ENCODE peak calls at places on chromosomes 11 and 22, in nine cellular contexts. T is fibroblast of lung, Y is A549, W is testis, Q is heart left ventricle, P is mammary epithelial cell, V is GM23248, B is K562, F is left ventricle myocardium inferior. R is an unnamed sample. For H3K4me1, the result is how much of the 10 kb centered on the place peaks cover.

GRCh38 chr11:705646-706438 is at the start of gene EPS8L2:
- DNase-seq in T (no peak), Y (no peak), W (no peak), Q (peak), P (peak), V (peak), B (peak), F (no peak), R (peak)

GRCh38 chr22:35883028-35883620 is 145.5 kb downstream of the RBFOX2 start:
- DNase-seq in T (peak), Y (no peak), W (no peak), Q (no peak), P (peak), V (peak), B (no peak), F (no peak), R (no peak)

GRCh38 chr11:41392591-41392990 is 66.9 kb downstream of the LRRC4C start:
- DNase-seq in T (peak), Y (no peak), W (no peak), Q (no peak), P (no peak), V (no peak), B (no peak), F (no peak), R (no peak)

GRCh38 chr11:102780491-102780918 is at the start of gene MMP10:
- DNase-seq in T (peak), Y (peak), W (no peak), Q (no peak), P (peak), V (peak), B (no peak), F (no peak), R (no peak)

GRCh38 chr11:6353367-6353987 is 33.2 kb upstream of the CAVIN3 start:
- DNase-seq in T (peak), Y (peak), W (peak), Q (no peak), P (peak), V (peak), B (peak), F (peak), R (peak)

GRCh38 chr22:42069801-42070516 is 653 bp downstream of the NAGA start:
- DNase-seq in T (no peak), Y (no peak), W (peak), Q (no peak), P (no peak), V (no peak), B (no peak), F (no peak), R (no peak)

GRCh38 chr11:24748261-24748660 is 251.4 kb downstream of the LUZP2 start:
- DNase-seq in T (no peak), Y (no peak), W (no peak), Q (no peak), P (no peak), V (no peak), B (no peak), F (no peak), R (no peak)

GRCh38 chr11:9787981-9788521 is 124.2 kb downstream of the SWAP70 start:
- DNase-seq in T (peak), Y (no peak), W (no peak), Q (peak), P (peak), V (peak), B (no peak), F (peak), R (no peak)

GRCh38 chr22:21867528-21868266 is at the start of gene MAPK1:
- DNase-seq in T (peak), Y (peak), W (peak), Q (peak), P (peak), V (peak), B (peak), F (peak), R (peak)

GRCh38 chr11:62148271-62148980 is 24.6 kb downstream of the INCENP start:
- DNase-seq in T (no peak), Y (no peak), W (peak), Q (no peak), P (no peak), V (no peak), B (no peak), F (no peak), R (peak)

GRCh38 chr11:61011239-61011870 is 39.9 kb downstream of the CD6 start:
- DNase-seq in T (no peak), Y (no peak), W (no peak), Q (no peak), P (no peak), V (no peak), B (no peak), F (no peak), R (no peak)

GRCh38 chr11:21364866-21365624 is 695.7 kb downstream of the NELL1 start:
- DNase-seq in T (no peak), Y (no peak), W (no peak), Q (no peak), P (no peak), V (no peak), B (no peak), F (no peak), R (no peak)

GRCh38 chr22:41500303-41500702 is 31.4 kb downstream of the ACO2 start:
- DNase-seq in T (no peak), Y (no peak), W (no peak), Q (no peak), P (no peak), V (no peak), B (no peak), F (no peak), R (no peak)

GRCh38 chr22:49290286-49290685 is 537.4 kb downstream of the BRD1 start:
- DNase-seq in T (no peak), Y (no peak), W (peak), Q (peak), P (no peak), V (no peak), B (no peak), F (no peak), R (no peak)

GRCh38 chr11:121437686-121438078 is 14.4 kb upstream of the SORL1 start:
- DNase-seq in T (no peak), Y (no peak), W (no peak), Q (no peak), P (no peak), V (no peak), B (no peak), F (no peak), R (no peak)

GRCh38 chr11:1421291-1421690 is 31.6 kb downstream of the BRSK2 start:
- DNase-seq in T (no peak), Y (no peak), W (no peak), Q (no peak), P (no peak), V (no peak), B (no peak), F (no peak), R (no peak)

GRCh38 chr22:50329236-50329635 is 2.4 kb upstream of the DENND6B start:
- DNase-seq in T (peak), Y (no peak), W (no peak), Q (no peak), P (peak), V (peak), B (no peak), F (no peak), R (no peak)

GRCh38 chr11:64619196-64619595 is 28.2 kb downstream of the SLC22A12 start:
- DNase-seq in T (no peak), Y (no peak), W (peak), Q (no peak), P (no peak), V (no peak), B (no peak), F (no peak), R (peak)
- H3K4me1 ChIP-seq in T (under half), Y (under half), W (under half), Q (under half), P (under half), V (under half), B (under half), F (under half), R (under half)

DNA sequence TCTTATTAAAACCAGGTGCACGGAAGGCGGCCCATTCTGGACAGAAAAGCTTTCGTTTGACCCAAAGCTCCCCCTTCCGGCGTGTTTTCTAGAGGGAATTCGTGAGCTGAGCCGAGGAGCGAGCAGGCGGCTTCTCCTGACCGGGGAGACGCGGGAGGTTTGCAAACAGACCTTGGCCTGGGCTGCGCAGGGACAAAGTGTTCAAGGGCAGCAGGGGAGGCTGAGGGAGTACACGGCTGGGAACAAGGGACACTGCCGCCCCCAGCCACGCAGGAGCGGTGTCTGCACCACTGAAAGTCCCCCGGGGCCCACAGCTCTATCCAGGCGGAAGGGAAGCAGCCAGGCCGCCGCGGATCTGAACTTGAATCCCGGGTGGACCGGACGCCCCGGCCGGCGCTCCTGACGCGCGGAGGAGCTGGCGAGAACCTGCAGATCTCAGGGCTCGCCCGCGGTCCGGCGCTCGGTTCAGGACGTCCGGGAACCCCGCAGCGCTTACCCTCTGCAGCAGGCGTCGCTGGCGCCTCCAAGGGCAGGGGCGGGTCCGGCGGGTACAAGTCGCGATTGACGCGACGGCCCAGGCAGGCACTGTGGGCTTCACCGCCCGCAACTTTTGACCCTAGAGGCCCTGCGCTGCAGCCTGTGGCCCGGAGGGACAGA is 101.9 kb downstream of the WT1 start:
- DNase-seq in T (peak), Y (peak), W (peak), Q (peak), P (peak), V (peak), B (no peak), F (peak), R (peak)
- H3K27ac ChIP-seq in T (no peak), Y (peak), W (peak), Q (peak), P (no peak), V (no peak), B (no peak), F (peak), R (no peak)

DNA sequence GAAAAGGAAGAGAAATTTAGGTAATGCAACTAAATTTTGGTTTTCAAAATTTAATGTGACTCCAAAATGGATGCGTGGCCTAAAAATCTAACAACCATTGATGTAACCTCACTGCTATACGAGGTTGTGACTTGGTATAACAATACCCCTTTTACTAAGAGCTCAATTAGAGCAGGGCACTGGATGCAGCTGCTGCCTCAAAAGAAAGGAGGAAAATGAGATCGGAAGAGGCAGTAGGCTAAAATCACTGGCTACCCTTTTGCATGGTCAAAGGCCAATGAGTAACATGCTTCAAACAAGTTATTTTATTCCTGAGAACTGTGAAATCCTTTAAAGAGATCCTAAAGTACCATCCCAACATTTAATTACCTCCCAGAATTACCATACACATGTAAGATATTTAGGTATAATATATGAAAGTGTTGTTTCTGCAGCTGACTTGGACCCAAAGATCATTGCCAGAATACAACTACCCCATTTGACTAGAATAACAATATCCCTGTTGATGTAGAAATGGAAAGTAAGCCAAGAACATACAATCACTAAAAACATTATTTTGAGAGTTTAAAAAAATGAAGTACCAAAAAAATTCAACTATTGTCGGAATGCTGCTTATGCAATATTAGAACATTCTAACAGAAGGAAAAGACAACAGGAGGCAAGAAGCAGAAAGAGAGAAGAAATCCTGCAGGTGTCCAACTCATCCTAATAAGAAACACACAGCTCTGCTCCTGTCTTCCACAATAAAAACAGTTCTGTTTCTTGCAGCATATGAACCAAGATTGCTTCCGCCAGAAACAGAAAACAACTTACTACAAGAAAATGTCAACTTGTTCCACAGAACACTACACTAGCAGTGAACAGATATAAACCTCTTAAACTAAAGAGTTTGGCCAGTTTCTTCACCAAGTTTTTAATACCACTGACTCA is 15.0 kb downstream of the SIK3 start:
- DNase-seq in T (no peak), Y (no peak), W (no peak), Q (no peak), P (no peak), V (peak), B (no peak), F (no peak), R (no peak)
- H3K4me3 ChIP-seq in T (no peak), Y (no peak), W (no peak), Q (no peak), P (no peak), V (no peak), B (no peak), F (no peak), R (no peak)

GRCh38 chr11:65485820-65486219 is 13.0 kb upstream of the MALAT1 start:
- DNase-seq in T (no peak), Y (no peak), W (no peak), Q (no peak), P (peak), V (peak), B (no peak), F (no peak), R (no peak)

GRCh38 chr11:65486570-65487466 is 12.0 kb upstream of the MALAT1 start:
- DNase-seq in T (no peak), Y (no peak), W (no peak), Q (no peak), P (no peak), V (no peak), B (no peak), F (no peak), R (no peak)

GRCh38 chr11:65479184-65480145 is 19.4 kb upstream of the MALAT1 start:
- DNase-seq in T (peak), Y (peak), W (peak), Q (no peak), P (peak), V (peak), B (no peak), F (peak), R (no peak)

GRCh38 chr11:65478411-65479183 is 20.2 kb upstream of the MALAT1 start:
- DNase-seq in T (peak), Y (no peak), W (peak), Q (peak), P (no peak), V (peak), B (peak), F (peak), R (peak)

GRCh38 chr11:65482306-65482850 is 16.5 kb upstream of the MALAT1 start:
- DNase-seq in T (peak), Y (no peak), W (no peak), Q (no peak), P (no peak), V (no peak), B (no peak), F (no peak), R (no peak)
- H3K4me1 ChIP-seq in T (under half), Y (half or more), W (under half), Q (under half), P (half or more), V (half or more), B (under half), F (half or more), R (half or more)